ENCODE peak calls at places on chromosome 17, in nine cellular contexts. One of them, this sample, is unnamed.

GRCh38 chr17:29390856-29391631 is 881 bp downstream of the TAOK1 start:
- DNase-seq in left ventricle myocardium inferior: peak; percentile 22
- DNase-seq in mammary epithelial cell: peak; percentile 32
- DNase-seq in OCI-LY7: peak; percentile 37
- DNase-seq in PC-9: no peak
- DNase-seq in sigmoid colon: no peak
- DNase-seq in fibroblast of pulmonary artery: peak; percentile 49
- DNase-seq in lung: no peak
- DNase-seq in GM12864: no peak
- DNase-seq in this sample: peak; percentile 51

GRCh38 chr17:68462381-68463210 is 5.3 kb upstream of the WIPI1 start:
- DNase-seq in left ventricle myocardium inferior: peak; percentile 76
- DNase-seq in mammary epithelial cell: peak; percentile 82
- DNase-seq in OCI-LY7: peak; percentile 97
- DNase-seq in PC-9: peak; percentile 78
- DNase-seq in sigmoid colon: peak; percentile 78
- DNase-seq in fibroblast of pulmonary artery: peak; percentile 88
- DNase-seq in lung: peak; percentile 74
- DNase-seq in GM12864: peak; percentile 79
- DNase-seq in this sample: peak; percentile 90

GRCh38 chr17:68501074-68501473 is 11.2 kb upstream of the PRKAR1A start:
- DNase-seq in left ventricle myocardium inferior: no peak
- DNase-seq in mammary epithelial cell: no peak
- DNase-seq in OCI-LY7: no peak
- DNase-seq in PC-9: no peak
- DNase-seq in sigmoid colon: no peak
- DNase-seq in fibroblast of pulmonary artery: no peak
- DNase-seq in lung: no peak
- DNase-seq in GM12864: no peak
- DNase-seq in this sample: no peak

GRCh38 chr17:55845385-55845784 is 94.5 kb downstream of the PCTP start:
- DNase-seq in left ventricle myocardium inferior: peak; percentile 38
- DNase-seq in mammary epithelial cell: peak; percentile 3
- DNase-seq in OCI-LY7: no peak
- DNase-seq in PC-9: no peak
- DNase-seq in sigmoid colon: peak; percentile 82
- DNase-seq in fibroblast of pulmonary artery: peak; percentile 42
- DNase-seq in lung: peak; percentile 56
- DNase-seq in GM12864: no peak
- DNase-seq in this sample: peak; percentile 40

GRCh38 chr17:2708585-2709172 is 2.9 kb downstream of the CLUH start:
- DNase-seq in left ventricle myocardium inferior: no peak
- DNase-seq in mammary epithelial cell: no peak
- DNase-seq in OCI-LY7: no peak
- DNase-seq in PC-9: no peak
- DNase-seq in sigmoid colon: no peak
- DNase-seq in fibroblast of pulmonary artery: no peak
- DNase-seq in lung: no peak
- DNase-seq in GM12864: no peak
- DNase-seq in this sample: no peak

GRCh38 chr17:42276359-42276608 is at the start of gene STAT5B:
- DNase-seq in left ventricle myocardium inferior: peak; percentile 78
- DNase-seq in mammary epithelial cell: peak; percentile 61
- DNase-seq in OCI-LY7: peak; percentile 89
- DNase-seq in PC-9: no peak
- DNase-seq in sigmoid colon: peak; percentile 85
- DNase-seq in fibroblast of pulmonary artery: peak; percentile 54
- DNase-seq in lung: peak; percentile 58
- DNase-seq in GM12864: no peak
- DNase-seq in this sample: peak; percentile 70

GRCh38 chr17:41666336-41666680 is 22.4 kb upstream of the EIF1 start:
- DNase-seq in left ventricle myocardium inferior: no peak
- DNase-seq in mammary epithelial cell: peak; percentile 59
- DNase-seq in OCI-LY7: peak; percentile 77
- DNase-seq in PC-9: peak; percentile 36
- DNase-seq in sigmoid colon: peak; percentile 75
- DNase-seq in fibroblast of pulmonary artery: peak; percentile 59
- DNase-seq in lung: no peak
- DNase-seq in GM12864: peak; percentile 38
- DNase-seq in this sample: peak; percentile 55

GRCh38 chr17:42928714-42929496 is 28.3 kb downstream of the G6PC1 start:
- DNase-seq in left ventricle myocardium inferior: no peak
- DNase-seq in mammary epithelial cell: peak; percentile 64
- DNase-seq in OCI-LY7: peak; percentile 87
- DNase-seq in PC-9: peak; percentile 72
- DNase-seq in sigmoid colon: peak; percentile 69
- DNase-seq in fibroblast of pulmonary artery: peak; percentile 91
- DNase-seq in lung: peak; percentile 53
- DNase-seq in GM12864: peak; percentile 55
- DNase-seq in this sample: peak; percentile 92

GRCh38 chr17:29007456-29008455 is 1.9 kb upstream of the SEZ6 start:
- DNase-seq in left ventricle myocardium inferior: no peak
- DNase-seq in mammary epithelial cell: peak; percentile 74
- DNase-seq in OCI-LY7: no peak
- DNase-seq in PC-9: peak; percentile 60
- DNase-seq in sigmoid colon: no peak
- DNase-seq in fibroblast of pulmonary artery: peak; percentile 34
- DNase-seq in lung: no peak
- DNase-seq in GM12864: no peak
- DNase-seq in this sample: peak; percentile 41

GRCh38 chr17:62581769-62582168 is 45.7 kb upstream of the MRC2 start:
- DNase-seq in left ventricle myocardium inferior: no peak
- DNase-seq in mammary epithelial cell: no peak
- DNase-seq in OCI-LY7: no peak
- DNase-seq in PC-9: no peak
- DNase-seq in sigmoid colon: no peak
- DNase-seq in fibroblast of pulmonary artery: no peak
- DNase-seq in lung: no peak
- DNase-seq in GM12864: no peak
- DNase-seq in this sample: no peak

GRCh38 chr17:14360851-14361250 is 60.0 kb downstream of the HS3ST3B1 start:
- DNase-seq in left ventricle myocardium inferior: no peak
- DNase-seq in mammary epithelial cell: no peak
- DNase-seq in OCI-LY7: peak; percentile 29
- DNase-seq in PC-9: no peak
- DNase-seq in sigmoid colon: no peak
- DNase-seq in fibroblast of pulmonary artery: no peak
- DNase-seq in lung: no peak
- DNase-seq in GM12864: no peak
- DNase-seq in this sample: no peak

GRCh38 chr17:48878920-48879898 is 13.4 kb upstream of the ATP5MC1 start:
- DNase-seq in left ventricle myocardium inferior: no peak
- DNase-seq in mammary epithelial cell: peak; percentile 48
- DNase-seq in OCI-LY7: peak; percentile 76
- DNase-seq in PC-9: peak; percentile 52
- DNase-seq in sigmoid colon: no peak
- DNase-seq in fibroblast of pulmonary artery: peak; percentile 83
- DNase-seq in lung: peak; percentile 53
- DNase-seq in GM12864: peak; percentile 53
- DNase-seq in this sample: peak; percentile 81

GRCh38 chr17:36777118-36777517 is 160.2 kb upstream of the LHX1 start:
- DNase-seq in left ventricle myocardium inferior: no peak
- DNase-seq in mammary epithelial cell: no peak
- DNase-seq in OCI-LY7: no peak
- DNase-seq in PC-9: peak; percentile 37
- DNase-seq in sigmoid colon: no peak
- DNase-seq in fibroblast of pulmonary artery: peak; percentile 31
- DNase-seq in lung: no peak
- DNase-seq in GM12864: no peak
- DNase-seq in this sample: peak; percentile 6

GRCh38 chr17:1762233-1762905 is 509 bp downstream of the SERPINF1 start:
- DNase-seq in left ventricle myocardium inferior: peak; percentile 61
- DNase-seq in mammary epithelial cell: no peak
- DNase-seq in OCI-LY7: no peak
- DNase-seq in PC-9: no peak
- DNase-seq in sigmoid colon: peak; percentile 86
- DNase-seq in fibroblast of pulmonary artery: peak; percentile 54
- DNase-seq in lung: no peak
- DNase-seq in GM12864: no peak
- DNase-seq in this sample: peak; percentile 24

GRCh38 chr17:79801156-79802038 is 4.5 kb upstream of the CBX8 start:
- DNase-seq in left ventricle myocardium inferior: no peak
- DNase-seq in mammary epithelial cell: peak; percentile 28
- DNase-seq in OCI-LY7: no peak
- DNase-seq in PC-9: no peak
- DNase-seq in sigmoid colon: no peak
- DNase-seq in fibroblast of pulmonary artery: no peak
- DNase-seq in lung: no peak
- DNase-seq in GM12864: no peak
- DNase-seq in this sample: no peak
- H3K4me3 ChIP-seq in left ventricle myocardium inferior: peak overlapping the region; percentile 39
- H3K4me3 ChIP-seq in mammary epithelial cell: peak overlapping the region; percentile 22
- H3K4me3 ChIP-seq in OCI-LY7: peak overlapping the region; percentile 52
- H3K4me3 ChIP-seq in PC-9: peak overlapping the region; percentile 61
- H3K4me3 ChIP-seq in sigmoid colon: no peak overlapping the region
- H3K4me3 ChIP-seq in fibroblast of pulmonary artery: no peak overlapping the region
- H3K4me3 ChIP-seq in lung: no peak overlapping the region
- H3K4me3 ChIP-seq in GM12864: no peak overlapping the region
- H3K4me3 ChIP-seq in this sample: no peak overlapping the region

GRCh38 chr17:72661093-72661944 is 431.2 kb downstream of the SLC39A11 start:
- DNase-seq in left ventricle myocardium inferior: no peak
- DNase-seq in mammary epithelial cell: peak; percentile 100
- DNase-seq in OCI-LY7: no peak
- DNase-seq in PC-9: peak; percentile 98
- DNase-seq in sigmoid colon: no peak
- DNase-seq in fibroblast of pulmonary artery: no peak
- DNase-seq in lung: no peak
- DNase-seq in GM12864: no peak
- DNase-seq in this sample: no peak
- TF ChIP-seq CTCF in left ventricle myocardium inferior: no peak
- TF ChIP-seq CTCF in mammary epithelial cell: peak; percentile 71
- TF ChIP-seq CTCF in OCI-LY7: peak; percentile 51
- TF ChIP-seq CTCF in PC-9: peak; percentile 63
- TF ChIP-seq CTCF in sigmoid colon: no peak
- TF ChIP-seq CTCF in fibroblast of pulmonary artery: peak; percentile 1
- TF ChIP-seq CTCF in lung: no peak
- TF ChIP-seq CTCF in GM12864: peak; percentile 30
- TF ChIP-seq CTCF in this sample: peak; percentile 21

GRCh38 chr17:50979524-50979927 is 113.4 kb upstream of the TOB1 start:
- DNase-seq in left ventricle myocardium inferior: no peak
- DNase-seq in mammary epithelial cell: no peak
- DNase-seq in OCI-LY7: no peak
- DNase-seq in PC-9: no peak
- DNase-seq in sigmoid colon: no peak
- DNase-seq in fibroblast of pulmonary artery: no peak
- DNase-seq in lung: no peak
- DNase-seq in GM12864: no peak
- DNase-seq in this sample: no peak

GRCh38 chr17:50976951-50977472 is 110.9 kb upstream of the TOB1 start:
- DNase-seq in left ventricle myocardium inferior: no peak
- DNase-seq in mammary epithelial cell: no peak
- DNase-seq in OCI-LY7: no peak
- DNase-seq in PC-9: no peak
- DNase-seq in sigmoid colon: no peak
- DNase-seq in fibroblast of pulmonary artery: peak; percentile 18
- DNase-seq in lung: no peak
- DNase-seq in GM12864: no peak
- DNase-seq in this sample: no peak

GRCh38 chr17:50977487-50978159 is 111.5 kb upstream of the TOB1 start:
- DNase-seq in left ventricle myocardium inferior: no peak
- DNase-seq in mammary epithelial cell: no peak
- DNase-seq in OCI-LY7: no peak
- DNase-seq in PC-9: no peak
- DNase-seq in sigmoid colon: no peak
- DNase-seq in fibroblast of pulmonary artery: no peak
- DNase-seq in lung: no peak
- DNase-seq in GM12864: no peak
- DNase-seq in this sample: no peak

GRCh38 chr17:50986989-50987660 is 121.0 kb upstream of the TOB1 start:
- DNase-seq in left ventricle myocardium inferior: no peak
- DNase-seq in mammary epithelial cell: peak; percentile 2
- DNase-seq in OCI-LY7: no peak
- DNase-seq in PC-9: no peak
- DNase-seq in sigmoid colon: no peak
- DNase-seq in fibroblast of pulmonary artery: peak; percentile 17
- DNase-seq in lung: no peak
- DNase-seq in GM12864: no peak
- DNase-seq in this sample: peak; percentile 23

DNA sequence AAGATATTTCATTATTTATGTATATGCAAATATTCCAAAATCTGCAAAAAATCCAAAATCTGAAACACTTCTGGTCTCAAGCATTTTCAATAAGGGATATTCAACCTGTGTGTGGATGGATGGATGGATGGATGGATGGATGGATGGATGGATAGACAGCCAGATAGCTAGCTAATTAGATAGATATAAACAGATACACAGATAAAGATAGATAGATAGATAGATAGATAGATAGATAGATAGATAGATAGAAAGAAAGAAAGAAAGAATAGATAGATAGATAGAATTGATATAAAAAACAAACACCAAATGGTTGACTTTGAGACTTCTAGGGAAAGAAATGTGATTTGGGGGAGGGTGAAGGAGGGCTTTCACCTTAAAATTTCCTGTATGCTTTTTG is 115.1 kb upstream of the TOB1 start:
- DNase-seq in left ventricle myocardium inferior: no peak
- DNase-seq in mammary epithelial cell: no peak
- DNase-seq in OCI-LY7: no peak
- DNase-seq in PC-9: no peak
- DNase-seq in sigmoid colon: no peak
- DNase-seq in fibroblast of pulmonary artery: no peak
- DNase-seq in lung: no peak
- DNase-seq in GM12864: no peak
- DNase-seq in this sample: no peak
- H3K4me3 ChIP-seq in left ventricle myocardium inferior: no peak overlapping the region
- H3K4me3 ChIP-seq in mammary epithelial cell: no peak overlapping the region
- H3K4me3 ChIP-seq in OCI-LY7: no peak overlapping the region
- H3K4me3 ChIP-seq in PC-9: no peak overlapping the region
- H3K4me3 ChIP-seq in sigmoid colon: no peak overlapping the region
- H3K4me3 ChIP-seq in fibroblast of pulmonary artery: no peak overlapping the region
- H3K4me3 ChIP-seq in lung: no peak overlapping the region
- H3K4me3 ChIP-seq in GM12864: no peak overlapping the region
- H3K4me3 ChIP-seq in this sample: no peak overlapping the region

GRCh38 chr17:5793157-5793556 is 208.8 kb upstream of the NLRP1 start:
- DNase-seq in left ventricle myocardium inferior: no peak
- DNase-seq in mammary epithelial cell: no peak
- DNase-seq in OCI-LY7: no peak
- DNase-seq in PC-9: no peak
- DNase-seq in sigmoid colon: no peak
- DNase-seq in fibroblast of pulmonary artery: no peak
- DNase-seq in lung: no peak
- DNase-seq in GM12864: no peak
- DNase-seq in this sample: no peak

GRCh38 chr17:5794881-5795486 is 210.7 kb upstream of the NLRP1 start:
- DNase-seq in left ventricle myocardium inferior: no peak
- DNase-seq in mammary epithelial cell: no peak
- DNase-seq in OCI-LY7: no peak
- DNase-seq in PC-9: no peak
- DNase-seq in sigmoid colon: no peak
- DNase-seq in fibroblast of pulmonary artery: no peak
- DNase-seq in lung: no peak
- DNase-seq in GM12864: no peak
- DNase-seq in this sample: no peak

GRCh38 chr17:5797447-5797846 is 213.1 kb upstream of the NLRP1 start:
- DNase-seq in left ventricle myocardium inferior: no peak
- DNase-seq in mammary epithelial cell: no peak
- DNase-seq in OCI-LY7: no peak
- DNase-seq in PC-9: no peak
- DNase-seq in sigmoid colon: no peak
- DNase-seq in fibroblast of pulmonary artery: no peak
- DNase-seq in lung: no peak
- DNase-seq in GM12864: no peak
- DNase-seq in this sample: no peak

GRCh38 chr17:5798104-5798503 is 213.8 kb upstream of the NLRP1 start:
- DNase-seq in left ventricle myocardium inferior: no peak
- DNase-seq in mammary epithelial cell: no peak
- DNase-seq in OCI-LY7: no peak
- DNase-seq in PC-9: no peak
- DNase-seq in sigmoid colon: no peak
- DNase-seq in fibroblast of pulmonary artery: no peak
- DNase-seq in lung: no peak
- DNase-seq in GM12864: no peak
- DNase-seq in this sample: no peak

GRCh38 chr17:5793899-5794298 is 209.6 kb upstream of the NLRP1 start:
- DNase-seq in left ventricle myocardium inferior: no peak
- DNase-seq in mammary epithelial cell: peak; percentile 33
- DNase-seq in OCI-LY7: no peak
- DNase-seq in PC-9: no peak
- DNase-seq in sigmoid colon: no peak
- DNase-seq in fibroblast of pulmonary artery: no peak
- DNase-seq in lung: no peak
- DNase-seq in GM12864: no peak
- DNase-seq in this sample: no peak
- TF ChIP-seq CTCF in left ventricle myocardium inferior: peak; percentile 25
- TF ChIP-seq CTCF in mammary epithelial cell: peak; percentile 34
- TF ChIP-seq CTCF in OCI-LY7: peak; percentile 48
- TF ChIP-seq CTCF in PC-9: no peak
- TF ChIP-seq CTCF in sigmoid colon: no peak
- TF ChIP-seq CTCF in fibroblast of pulmonary artery: no peak
- TF ChIP-seq CTCF in lung: no peak
- TF ChIP-seq CTCF in GM12864: peak; percentile 46
- TF ChIP-seq CTCF in this sample: peak; percentile 42

This sample was measured in cardiac fibroblast.